ENCODE peak calls at places on chromosomes 7 and 10, in six cellular contexts. M is AML-193; Y is stimulated activated CD8-positive, alpha-beta memory T cell treated with anti-CD3 and anti-CD28 coated beads, Interleukin-15, amount 100 ng/mL, for 1 hour; N is transverse colon; S is anterior cingulate cortex; Z is smooth muscle cell of the brain vasculature. G is an unnamed sample.

GRCh38 chr10:119663866-119664698 is 12.9 kb downstream of the BAG3 start:
- DNase-seq in M (no peak), Y (no peak), N (peak; percentile 23), S (no peak), Z (no peak), G (no peak)

GRCh38 chr10:4825868-4826787 is at the start of gene AKR1E2:
- DNase-seq in M (no peak), Y (peak; percentile 46), N (peak; percentile 77), S (peak; percentile 74), Z (no peak), G (peak; percentile 54)

GRCh38 chr10:58177362-58177947 is 90.2 kb downstream of the IPMK start:
- DNase-seq in M (peak; percentile 27), Y (no peak), N (no peak), S (no peak), Z (no peak), G (peak; percentile 10)

GRCh38 chr7:70092314-70093303 is 494.3 kb downstream of the AUTS2 start:
- DNase-seq in M (no peak), Y (no peak), N (no peak), S (peak; percentile 23), Z (no peak), G (no peak)

GRCh38 chr10:111316607-111317006 is 239.8 kb downstream of the ADRA2A start:
- DNase-seq in M (no peak), Y (no peak), N (no peak), S (no peak), Z (no peak), G (no peak)

GRCh38 chr7:43729214-43729923 is at the start of gene COA1:
- DNase-seq in M (peak; percentile 76), Y (peak; percentile 60), N (peak; percentile 88), S (peak; percentile 87), Z (peak; percentile 67), G (peak; percentile 75)

GRCh38 chr7:85104432-85105205 is 82.2 kb downstream of the SEMA3D start:
- DNase-seq in M (peak; percentile 54), Y (no peak), N (no peak), S (no peak), Z (no peak), G (no peak)

GRCh38 chr7:111638048-111638447 is 75.8 kb upstream of the IMMP2L start:
- DNase-seq in M (no peak), Y (no peak), N (no peak), S (no peak), Z (no peak), G (no peak)

GRCh38 chr7:46969303-46970130 is 612.4 kb downstream of the TNS3 start:
- DNase-seq in M (no peak), Y (no peak), N (peak; percentile 52), S (no peak), Z (no peak), G (no peak)

GRCh38 chr10:31031205-31031665 is 430 bp downstream of the ZNF438 start:
- DNase-seq in M (peak; percentile 31), Y (no peak), N (no peak), S (no peak), Z (no peak), G (peak; percentile 85)

GRCh38 chr7:21939136-21939857 is 6.4 kb downstream of the CDCA7L start:
- DNase-seq in M (no peak), Y (no peak), N (no peak), S (no peak), Z (no peak), G (no peak)

GRCh38 chr7:103735377-103735776 is 254.1 kb downstream of the RELN start:
- DNase-seq in M (no peak), Y (no peak), N (no peak), S (no peak), Z (no peak), G (no peak)